ENCODE peak calls at places on chromosome 7, in six cellular contexts. W is cortex of kidney, E is cardiac muscle cell, S is ELF-1, P is left lobe of liver, O is caudate nucleus. K is an unnamed sample.

GRCh38 chr7:17301491-17302101 is 3.1 kb downstream of the AHR start:
- DNase-seq in E (peak; percentile 62), P (no peak), O (no peak), S (no peak), W (no peak), K (peak; percentile 26)

GRCh38 chr7:127616709-127617108 is 1.2 kb downstream of the PAX4 start:
- DNase-seq in E (no peak), O (no peak), W (no peak), S (no peak), P (no peak), K (no peak)

GRCh38 chr7:42869131-42870020 is 42.5 kb downstream of the C7orf25 start:
- DNase-seq in E (no peak), S (no peak), P (no peak), W (no peak), O (no peak), K (no peak)

GRCh38 chr7:12941512-12941911 is 254.1 kb downstream of the ARL4A start:
- DNase-seq in E (no peak), W (no peak), S (no peak), P (no peak), O (no peak), K (no peak)

GRCh38 chr7:73352784-73353183 is 24.8 kb downstream of the FKBP6 start:
- DNase-seq in O (no peak), E (no peak), P (no peak), W (no peak), S (no peak), K (no peak)

GRCh38 chr7:27242580-27243339 is at the start of gene EVX1:
- DNase-seq in S (peak; percentile 69), E (no peak), P (no peak), W (no peak), O (no peak), K (no peak)

GRCh38 chr7:121873795-121874194 is 834 bp downstream of the PTPRZ1 start:
- DNase-seq in P (no peak), S (peak; percentile 8), W (no peak), E (peak; percentile 3), O (no peak), K (no peak)

GRCh38 chr7:64877714-64878610 is 25.1 kb upstream of the ZNF273 start:
- DNase-seq in E (no peak), S (no peak), P (no peak), W (no peak), O (no peak), K (no peak)

GRCh38 chr7:79211724-79212123 is 241.7 kb downstream of the MAGI2 start:
- DNase-seq in S (no peak), O (no peak), W (no peak), P (no peak), E (peak; percentile 3), K (no peak)